ENCODE peak calls at places on chromosomes 13 and 19, in eight cellular contexts. One of them, this sample, is unnamed.

GRCh38 chr13:43865892-43866291 is 13.6 kb downstream of the CCDC122 start:
- DNase-seq in IMR-90: peak; percentile 87
- DNase-seq in mammary epithelial cell: peak; percentile 73
- DNase-seq in psoas muscle: no peak
- DNase-seq in pancreas: no peak
- DNase-seq in sigmoid colon: no peak
- DNase-seq in thoracic aorta: no peak
- DNase-seq in neuronal stem cell: no peak
- DNase-seq in this sample: peak; percentile 39

GRCh38 chr13:103099894-103100293 is 33.7 kb upstream of the SLC10A2 start:
- DNase-seq in IMR-90: no peak
- DNase-seq in mammary epithelial cell: peak; percentile 30
- DNase-seq in psoas muscle: no peak
- DNase-seq in pancreas: no peak
- DNase-seq in sigmoid colon: no peak
- DNase-seq in thoracic aorta: no peak
- DNase-seq in neuronal stem cell: no peak
- DNase-seq in this sample: no peak

GRCh38 chr19:47719047-47719885 is 6.0 kb downstream of the EHD2 start:
- DNase-seq in IMR-90: peak; percentile 99
- DNase-seq in mammary epithelial cell: peak; percentile 95
- DNase-seq in psoas muscle: peak; percentile 95
- DNase-seq in pancreas: peak; percentile 89
- DNase-seq in sigmoid colon: peak; percentile 99
- DNase-seq in thoracic aorta: peak; percentile 36
- DNase-seq in neuronal stem cell: no peak
- DNase-seq in this sample: peak; percentile 99

GRCh38 chr19:719081-719512 is 10.4 kb downstream of the PALM start:
- DNase-seq in IMR-90: no peak
- DNase-seq in mammary epithelial cell: no peak
- DNase-seq in psoas muscle: peak; percentile 88
- DNase-seq in pancreas: no peak
- DNase-seq in sigmoid colon: peak; percentile 87
- DNase-seq in thoracic aorta: no peak
- DNase-seq in neuronal stem cell: no peak
- DNase-seq in this sample: no peak

GRCh38 chr19:12764698-12765097 is 10.7 kb downstream of the HOOK2 start:
- DNase-seq in IMR-90: no peak
- DNase-seq in mammary epithelial cell: no peak
- DNase-seq in psoas muscle: no peak
- DNase-seq in pancreas: no peak
- DNase-seq in sigmoid colon: no peak
- DNase-seq in thoracic aorta: no peak
- DNase-seq in neuronal stem cell: no peak
- DNase-seq in this sample: no peak

GRCh38 chr13:105426454-105426853 is 1109.0 kb downstream of the EFNB2 start:
- DNase-seq in IMR-90: no peak
- DNase-seq in mammary epithelial cell: no peak
- DNase-seq in psoas muscle: no peak
- DNase-seq in pancreas: no peak
- DNase-seq in sigmoid colon: no peak
- DNase-seq in thoracic aorta: no peak
- DNase-seq in neuronal stem cell: no peak
- DNase-seq in this sample: no peak

GRCh38 chr19:47176627-47177090 is 46.0 kb downstream of the SAE1 start:
- DNase-seq in IMR-90: peak; percentile 98
- DNase-seq in mammary epithelial cell: peak; percentile 74
- DNase-seq in psoas muscle: no peak
- DNase-seq in pancreas: no peak
- DNase-seq in sigmoid colon: no peak
- DNase-seq in thoracic aorta: no peak
- DNase-seq in neuronal stem cell: no peak
- DNase-seq in this sample: peak; percentile 85

GRCh38 chr19:39969266-39969665 is 1.7 kb upstream of the PSMC4 start:
- DNase-seq in IMR-90: peak; percentile 35
- DNase-seq in mammary epithelial cell: peak; percentile 75
- DNase-seq in psoas muscle: no peak
- DNase-seq in pancreas: no peak
- DNase-seq in sigmoid colon: no peak
- DNase-seq in thoracic aorta: no peak
- DNase-seq in neuronal stem cell: no peak
- DNase-seq in this sample: no peak

GRCh38 chr19:49403404-49404187 is 15.5 kb downstream of the KASH5 start:
- DNase-seq in IMR-90: peak; percentile 33
- DNase-seq in mammary epithelial cell: no peak
- DNase-seq in psoas muscle: no peak
- DNase-seq in pancreas: no peak
- DNase-seq in sigmoid colon: no peak
- DNase-seq in thoracic aorta: no peak
- DNase-seq in neuronal stem cell: no peak
- DNase-seq in this sample: no peak

GRCh38 chr19:14580623-14581237 is 2.2 kb upstream of the CLEC17A start:
- DNase-seq in IMR-90: no peak
- DNase-seq in mammary epithelial cell: no peak
- DNase-seq in psoas muscle: no peak
- DNase-seq in pancreas: no peak
- DNase-seq in sigmoid colon: no peak
- DNase-seq in thoracic aorta: no peak
- DNase-seq in neuronal stem cell: no peak
- DNase-seq in this sample: no peak

GRCh38 chr13:95676100-95676774 is 702 bp upstream of the DNAJC3 start:
- DNase-seq in IMR-90: peak; percentile 39
- DNase-seq in mammary epithelial cell: peak; percentile 66
- DNase-seq in psoas muscle: peak; percentile 57
- DNase-seq in pancreas: no peak
- DNase-seq in sigmoid colon: no peak
- DNase-seq in thoracic aorta: no peak
- DNase-seq in neuronal stem cell: no peak
- DNase-seq in this sample: no peak

GRCh38 chr13:45949161-45949560 is 97.6 kb upstream of the SIAH3 start:
- DNase-seq in IMR-90: peak; percentile 43
- DNase-seq in mammary epithelial cell: no peak
- DNase-seq in psoas muscle: no peak
- DNase-seq in pancreas: no peak
- DNase-seq in sigmoid colon: no peak
- DNase-seq in thoracic aorta: no peak
- DNase-seq in neuronal stem cell: no peak
- DNase-seq in this sample: no peak

GRCh38 chr13:36819811-36820140 is 754 bp downstream of the RFXAP start:
- DNase-seq in IMR-90: peak; percentile 36
- DNase-seq in mammary epithelial cell: peak; percentile 20
- DNase-seq in psoas muscle: no peak
- DNase-seq in pancreas: no peak
- DNase-seq in sigmoid colon: no peak
- DNase-seq in thoracic aorta: no peak
- DNase-seq in neuronal stem cell: peak; percentile 9
- DNase-seq in this sample: no peak

GRCh38 chr19:47778954-47779351 is 450 bp downstream of the SELENOW start:
- DNase-seq in IMR-90: no peak
- DNase-seq in mammary epithelial cell: peak; percentile 15
- DNase-seq in psoas muscle: peak; percentile 68
- DNase-seq in pancreas: no peak
- DNase-seq in sigmoid colon: peak; percentile 85
- DNase-seq in thoracic aorta: no peak
- DNase-seq in neuronal stem cell: no peak
- DNase-seq in this sample: no peak

GRCh38 chr19:920051-920857 is 3.1 kb downstream of the KISS1R start:
- DNase-seq in IMR-90: no peak
- DNase-seq in mammary epithelial cell: peak; percentile 27
- DNase-seq in psoas muscle: no peak
- DNase-seq in pancreas: peak; percentile 88
- DNase-seq in sigmoid colon: no peak
- DNase-seq in thoracic aorta: no peak
- DNase-seq in neuronal stem cell: no peak
- DNase-seq in this sample: no peak

GRCh38 chr19:3098515-3099346 is 4.6 kb downstream of the GNA11 start:
- DNase-seq in IMR-90: peak; percentile 23
- DNase-seq in mammary epithelial cell: peak; percentile 46
- DNase-seq in psoas muscle: peak; percentile 87
- DNase-seq in pancreas: peak; percentile 86
- DNase-seq in sigmoid colon: peak; percentile 83
- DNase-seq in thoracic aorta: no peak
- DNase-seq in neuronal stem cell: no peak
- DNase-seq in this sample: no peak

GRCh38 chr19:46925548-46925950 is 64.8 kb downstream of the ARHGAP35 start:
- DNase-seq in IMR-90: no peak
- DNase-seq in mammary epithelial cell: peak; percentile 86
- DNase-seq in psoas muscle: no peak
- DNase-seq in pancreas: no peak
- DNase-seq in sigmoid colon: no peak
- DNase-seq in thoracic aorta: no peak
- DNase-seq in neuronal stem cell: no peak
- DNase-seq in this sample: no peak

GRCh38 chr13:113358653-113359052 is 5.3 kb downstream of the GRTP1 start:
- DNase-seq in IMR-90: peak; percentile 28
- DNase-seq in mammary epithelial cell: no peak
- DNase-seq in psoas muscle: no peak
- DNase-seq in pancreas: no peak
- DNase-seq in sigmoid colon: no peak
- DNase-seq in thoracic aorta: no peak
- DNase-seq in neuronal stem cell: no peak
- DNase-seq in this sample: no peak

GRCh38 chr13:104376588-104376987 is 1310.4 kb upstream of the SLC10A2 start:
- DNase-seq in IMR-90: no peak
- DNase-seq in mammary epithelial cell: no peak
- DNase-seq in psoas muscle: no peak
- DNase-seq in pancreas: no peak
- DNase-seq in sigmoid colon: no peak
- DNase-seq in thoracic aorta: no peak
- DNase-seq in neuronal stem cell: no peak
- DNase-seq in this sample: no peak

GRCh38 chr13:71625694-71626093 is 241.3 kb downstream of the DACH1 start:
- DNase-seq in IMR-90: peak; percentile 92
- DNase-seq in mammary epithelial cell: no peak
- DNase-seq in psoas muscle: no peak
- DNase-seq in pancreas: no peak
- DNase-seq in sigmoid colon: no peak
- DNase-seq in thoracic aorta: no peak
- DNase-seq in neuronal stem cell: no peak
- DNase-seq in this sample: peak; percentile 59

GRCh38 chr13:21683034-21683733 is 12.3 kb downstream of the FGF9 start:
- DNase-seq in IMR-90: peak; percentile 88
- DNase-seq in mammary epithelial cell: peak; percentile 96
- DNase-seq in psoas muscle: no peak
- DNase-seq in pancreas: no peak
- DNase-seq in sigmoid colon: no peak
- DNase-seq in thoracic aorta: no peak
- DNase-seq in neuronal stem cell: no peak
- DNase-seq in this sample: peak; percentile 39

GRCh38 chr13:47904239-47904638 is 96.8 kb downstream of the SUCLA2 start:
- DNase-seq in IMR-90: no peak
- DNase-seq in mammary epithelial cell: no peak
- DNase-seq in psoas muscle: no peak
- DNase-seq in pancreas: no peak
- DNase-seq in sigmoid colon: no peak
- DNase-seq in thoracic aorta: no peak
- DNase-seq in neuronal stem cell: no peak
- DNase-seq in this sample: no peak

GRCh38 chr19:55208880-55209429 is 346 bp downstream of the PTPRH start:
- DNase-seq in IMR-90: no peak
- DNase-seq in mammary epithelial cell: no peak
- DNase-seq in psoas muscle: no peak
- DNase-seq in pancreas: peak; percentile 54
- DNase-seq in sigmoid colon: no peak
- DNase-seq in thoracic aorta: no peak
- DNase-seq in neuronal stem cell: no peak
- DNase-seq in this sample: no peak
- H3K4me3 ChIP-seq in IMR-90: no peak overlapping the region
- H3K4me3 ChIP-seq in mammary epithelial cell: no peak overlapping the region
- H3K4me3 ChIP-seq in psoas muscle: no peak overlapping the region
- H3K4me3 ChIP-seq in pancreas: no peak overlapping the region
- H3K4me3 ChIP-seq in sigmoid colon: no peak overlapping the region
- H3K4me3 ChIP-seq in thoracic aorta: no peak overlapping the region
- H3K4me3 ChIP-seq in neuronal stem cell: no peak overlapping the region
- H3K4me3 ChIP-seq in this sample: no peak overlapping the region

DNA sequence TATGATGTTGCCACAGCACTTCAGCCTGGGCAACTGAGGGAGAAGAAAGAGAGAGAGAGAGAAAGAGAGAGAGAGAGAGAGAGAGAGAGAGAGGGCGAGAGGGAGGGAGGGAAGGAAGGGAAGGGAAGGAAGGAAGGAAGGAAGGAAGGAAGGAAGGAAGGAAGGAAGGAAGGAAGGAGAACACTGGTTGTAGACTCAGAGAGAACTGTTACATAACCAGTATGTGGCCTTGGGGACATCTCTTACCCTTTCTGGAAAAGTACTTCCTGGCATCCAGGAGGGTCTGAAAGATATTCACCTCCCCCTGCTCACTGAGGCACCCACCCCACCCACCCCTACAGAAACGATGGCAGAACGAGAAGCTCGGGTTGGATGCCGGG is 2.7 kb upstream of the ARHGEF1 start:
- DNase-seq in IMR-90: no peak
- DNase-seq in mammary epithelial cell: no peak
- DNase-seq in psoas muscle: no peak
- DNase-seq in pancreas: no peak
- DNase-seq in sigmoid colon: no peak
- DNase-seq in thoracic aorta: no peak
- DNase-seq in neuronal stem cell: no peak
- DNase-seq in this sample: no peak
- H3K27ac ChIP-seq in IMR-90: no peak overlapping the region
- H3K27ac ChIP-seq in mammary epithelial cell: no peak overlapping the region
- H3K27ac ChIP-seq in psoas muscle: no peak overlapping the region
- H3K27ac ChIP-seq in pancreas: no peak overlapping the region
- H3K27ac ChIP-seq in sigmoid colon: no peak overlapping the region
- H3K27ac ChIP-seq in thoracic aorta: no peak overlapping the region
- H3K27ac ChIP-seq in neuronal stem cell: no peak overlapping the region
- H3K27ac ChIP-seq in this sample: no peak overlapping the region

GRCh38 chr19:7787141-7787540 is 24.1 kb downstream of the CLEC4M start:
- DNase-seq in IMR-90: no peak
- DNase-seq in mammary epithelial cell: no peak
- DNase-seq in psoas muscle: no peak
- DNase-seq in pancreas: peak; percentile 76
- DNase-seq in sigmoid colon: peak; percentile 71
- DNase-seq in thoracic aorta: no peak
- DNase-seq in neuronal stem cell: no peak
- DNase-seq in this sample: no peak
- H3K4me3 ChIP-seq in IMR-90: no peak overlapping the region
- H3K4me3 ChIP-seq in mammary epithelial cell: no peak overlapping the region
- H3K4me3 ChIP-seq in psoas muscle: peak overlapping the region; percentile 36
- H3K4me3 ChIP-seq in pancreas: no peak overlapping the region
- H3K4me3 ChIP-seq in sigmoid colon: no peak overlapping the region
- H3K4me3 ChIP-seq in thoracic aorta: peak overlapping the region; percentile 21
- H3K4me3 ChIP-seq in neuronal stem cell: no peak overlapping the region
- H3K4me3 ChIP-seq in this sample: no peak overlapping the region

GRCh38 chr19:42366676-42367075 is 23.4 kb downstream of the CNFN start:
- DNase-seq in IMR-90: no peak
- DNase-seq in mammary epithelial cell: no peak
- DNase-seq in psoas muscle: no peak
- DNase-seq in pancreas: no peak
- DNase-seq in sigmoid colon: no peak
- DNase-seq in thoracic aorta: no peak
- DNase-seq in neuronal stem cell: no peak
- DNase-seq in this sample: no peak
- H3K27ac ChIP-seq in IMR-90: no peak overlapping the region
- H3K27ac ChIP-seq in mammary epithelial cell: no peak overlapping the region
- H3K27ac ChIP-seq in psoas muscle: no peak overlapping the region
- H3K27ac ChIP-seq in pancreas: no peak overlapping the region
- H3K27ac ChIP-seq in sigmoid colon: no peak overlapping the region
- H3K27ac ChIP-seq in thoracic aorta: no peak overlapping the region
- H3K27ac ChIP-seq in neuronal stem cell: no peak overlapping the region
- H3K27ac ChIP-seq in this sample: no peak overlapping the region

This sample was measured in AG04450.